ENCODE peak calls at places on chromosomes 16 and 17, in eight cellular contexts. B is choroid plexus epithelial cell, R is ovary, S is heart left ventricle, W is Caco-2, V is cardiac muscle cell, P is AG04449, L is AG10803. X is an unnamed sample.

GRCh38 chr17:73215414-73215813 is 22.6 kb downstream of the COG1 start:
- DNase-seq in B (no peak), R (no peak), S (no peak), W (no peak), V (no peak), P (no peak), L (no peak), X (no peak)

GRCh38 chr16:47470211-47470610 is 9.1 kb downstream of the PHKB start:
- DNase-seq in B (no peak), R (no peak), S (no peak), W (no peak), V (no peak), P (no peak), L (no peak), X (no peak)

GRCh38 chr17:66949501-66949900 is 15.0 kb upstream of the CACNG4 start:
- DNase-seq in B (no peak), R (no peak), S (no peak), W (no peak), V (no peak), P (no peak), L (peak), X (no peak)

GRCh38 chr16:74743668-74744299 is 30.8 kb downstream of the FA2H start:
- DNase-seq in B (peak), R (no peak), S (no peak), W (peak), V (peak), P (no peak), L (peak), X (peak)

GRCh38 chr16:8716592-8716991 is 42.2 kb downstream of the ABAT start:
- DNase-seq in B (no peak), R (no peak), S (no peak), W (no peak), V (no peak), P (no peak), L (no peak), X (no peak)

GRCh38 chr16:47136101-47136820 is 7.5 kb downstream of the NETO2 start:
- DNase-seq in B (peak), R (no peak), S (no peak), W (no peak), V (peak), P (no peak), L (no peak), X (no peak)

GRCh38 chr16:4285167-4285566 is 12.3 kb upstream of the TFAP4 start:
- DNase-seq in B (no peak), R (no peak), S (no peak), W (no peak), V (no peak), P (no peak), L (no peak), X (no peak)

GRCh38 chr16:62939687-62940086 is 903.4 kb upstream of the CDH8 start:
- DNase-seq in B (no peak), R (no peak), S (no peak), W (no peak), V (no peak), P (no peak), L (no peak), X (no peak)

GRCh38 chr17:44941712-44942331 is 5.8 kb downstream of the KIF18B start:
- DNase-seq in B (no peak), R (no peak), S (no peak), W (peak), V (no peak), P (no peak), L (no peak), X (no peak)

GRCh38 chr17:78442648-78443128 is 64.2 kb downstream of the PGS1 start:
- DNase-seq in B (peak), R (no peak), S (peak), W (no peak), V (peak), P (no peak), L (peak), X (no peak)

GRCh38 chr17:75412455-75413317 is 7.2 kb upstream of the GRB2 start:
- DNase-seq in B (peak), R (peak), S (peak), W (peak), V (peak), P (no peak), L (peak), X (no peak)

GRCh38 chr17:57257213-57257873 is 1.0 kb downstream of the MSI2 start:
- DNase-seq in B (no peak), R (no peak), S (no peak), W (no peak), V (no peak), P (no peak), L (no peak), X (no peak)

GRCh38 chr17:8226536-8227237 is 16.3 kb upstream of the AURKB start:
- DNase-seq in B (peak), R (peak), S (peak), W (peak), V (peak), P (no peak), L (peak), X (no peak)

GRCh38 chr17:73719588-73720071 is 75.4 kb upstream of the SDK2 start:
- DNase-seq in B (no peak), R (no peak), S (peak), W (no peak), V (peak), P (no peak), L (no peak), X (no peak)

GRCh38 chr16:77788196-77789084 is at the start of gene VAT1L:
- DNase-seq in B (peak), R (no peak), S (peak), W (peak), V (peak), P (no peak), L (peak), X (no peak)

GRCh38 chr17:36092228-36092627 is 2.3 kb upstream of the CCL3 start:
- DNase-seq in B (no peak), R (no peak), S (no peak), W (no peak), V (no peak), P (no peak), L (no peak), X (no peak)

GRCh38 chr16:56199164-56199563 is 7.9 kb downstream of the GNAO1 start:
- DNase-seq in B (no peak), R (no peak), S (no peak), W (no peak), V (no peak), P (no peak), L (no peak), X (no peak)

GRCh38 chr17:76005263-76006149 is 4.9 kb downstream of the CDK3 start:
- DNase-seq in B (peak), R (peak), S (peak), W (peak), V (peak), P (no peak), L (peak), X (no peak)

GRCh38 chr16:25051446-25052160 is 36.4 kb upstream of the ARHGAP17 start:
- DNase-seq in B (peak), R (no peak), S (no peak), W (no peak), V (peak), P (no peak), L (peak), X (no peak)

GRCh38 chr16:83990492-83990891 is 22.4 kb downstream of the NECAB2 start:
- DNase-seq in B (no peak), R (no peak), S (no peak), W (no peak), V (no peak), P (no peak), L (no peak), X (no peak)

GRCh38 chr17:1031711-1032110 is 34.8 kb downstream of the TIMM22 start:
- DNase-seq in B (peak), R (peak), S (peak), W (no peak), V (peak), P (no peak), L (peak), X (no peak)

GRCh38 chr16:15754821-15755534 is 101.8 kb downstream of the MYH11 start:
- DNase-seq in B (no peak), R (no peak), S (no peak), W (no peak), V (no peak), P (no peak), L (no peak), X (no peak)

GRCh38 chr17:13590441-13590840 is 11.3 kb downstream of the HS3ST3A1 start:
- DNase-seq in B (no peak), R (no peak), S (no peak), W (no peak), V (no peak), P (no peak), L (no peak), X (no peak)

GRCh38 chr17:48970224-48970623 is 1.8 kb upstream of the GIP start:
- DNase-seq in B (peak), R (no peak), S (no peak), W (peak), V (peak), P (no peak), L (peak), X (no peak)

GRCh38 chr17:80475949-80476876 is at the start of gene NPTX1:
- DNase-seq in B (peak), R (no peak), S (no peak), W (no peak), V (peak), P (no peak), L (no peak), X (no peak)

GRCh38 chr16:19555938-19556778 is 655 bp downstream of the VPS35L start:
- DNase-seq in B (peak), R (no peak), S (no peak), W (no peak), V (peak), P (no peak), L (peak), X (no peak)

GRCh38 chr17:21252289-21252874 is 828 bp downstream of the NATD1 start:
- DNase-seq in B (peak), R (no peak), S (no peak), W (no peak), V (no peak), P (no peak), L (no peak), X (no peak)

GRCh38 chr17:77831497-77832179 is 126.9 kb upstream of the TNRC6C start:
- DNase-seq in B (peak), R (no peak), S (no peak), W (peak), V (peak), P (no peak), L (peak), X (peak)

GRCh38 chr16:73506568-73507056 is 458.7 kb upstream of the ZFHX3 start:
- DNase-seq in B (no peak), R (no peak), S (no peak), W (no peak), V (no peak), P (no peak), L (no peak), X (no peak)

GRCh38 chr17:77691216-77692085 is 267.1 kb upstream of the TNRC6C start:
- DNase-seq in B (no peak), R (no peak), S (no peak), W (no peak), V (no peak), P (no peak), L (no peak), X (no peak)

GRCh38 chr16:66667944-66668343 is 28.6 kb downstream of the CMTM4 start:
- DNase-seq in B (no peak), R (no peak), S (no peak), W (no peak), V (no peak), P (no peak), L (no peak), X (no peak)

GRCh38 chr17:1773755-1774181 is 11.9 kb downstream of the SERPINF1 start:
- DNase-seq in B (peak), R (peak), S (no peak), W (no peak), V (peak), P (no peak), L (no peak), X (no peak)

GRCh38 chr17:79992657-79993389 is 42.8 kb downstream of the TBC1D16 start:
- DNase-seq in B (peak), R (no peak), S (no peak), W (no peak), V (no peak), P (no peak), L (no peak), X (no peak)

GRCh38 chr16:65195998-65196397 is 74.1 kb upstream of the CDH11 start:
- DNase-seq in B (peak), R (no peak), S (no peak), W (no peak), V (peak), P (no peak), L (no peak), X (no peak)

GRCh38 chr16:47731252-47731651 is 270.1 kb downstream of the PHKB start:
- DNase-seq in B (peak), R (no peak), S (no peak), W (no peak), V (peak), P (peak), L (peak), X (no peak)

GRCh38 chr16:81524382-81524781 is 79.8 kb downstream of the CMIP start:
- DNase-seq in B (no peak), R (no peak), S (no peak), W (no peak), V (no peak), P (no peak), L (no peak), X (no peak)

GRCh38 chr17:73278465-73279453 is 17.1 kb upstream of the CPSF4L start:
- DNase-seq in B (no peak), R (peak), S (peak), W (no peak), V (peak), P (no peak), L (peak), X (no peak)

GRCh38 chr16:68994324-68994723 is 111.1 kb upstream of the HAS3 start:
- DNase-seq in B (no peak), R (no peak), S (no peak), W (no peak), V (no peak), P (no peak), L (no peak), X (no peak)
- H3K4me3 ChIP-seq in B (no peak), R (no peak), S (no peak), W (no peak), V (no peak), P (no peak), L (no peak), X (no peak)

GRCh38 chr17:29388937-29389336 is 1.2 kb upstream of the TAOK1 start:
- DNase-seq in B (no peak), R (no peak), S (no peak), W (no peak), V (no peak), P (no peak), L (no peak), X (no peak)

GRCh38 chr17:29389994-29390855 is at the start of gene TAOK1:
- DNase-seq in B (peak), R (peak), S (peak), W (peak), V (peak), P (peak), L (peak), X (no peak)

GRCh38 chr17:29383687-29384086 is 6.5 kb upstream of the TAOK1 start:
- DNase-seq in B (no peak), R (no peak), S (no peak), W (no peak), V (no peak), P (no peak), L (peak), X (no peak)

GRCh38 chr17:29386760-29387159 is 3.4 kb upstream of the TAOK1 start:
- DNase-seq in B (no peak), R (no peak), S (no peak), W (no peak), V (no peak), P (no peak), L (no peak), X (no peak)

DNA sequence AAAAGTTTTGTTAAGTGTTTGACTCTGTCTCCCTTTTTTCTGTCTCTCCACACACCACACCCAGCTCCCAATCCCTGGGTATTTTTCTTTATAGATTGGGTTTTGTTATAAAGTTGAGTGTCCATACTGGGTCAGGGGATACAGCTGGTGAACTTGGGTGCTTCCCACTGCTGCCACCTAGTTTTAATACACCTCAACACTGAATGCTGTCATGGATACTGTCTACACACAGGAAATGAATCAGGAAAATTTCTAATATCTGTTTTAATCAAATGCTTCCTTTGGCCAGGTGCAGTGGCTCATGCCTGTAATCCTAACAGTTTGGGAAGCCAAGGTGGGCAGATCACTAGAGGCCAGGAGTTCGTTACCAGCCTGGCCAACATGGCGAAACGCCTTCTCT is 5.3 kb upstream of the TAOK1 start:
- DNase-seq in B (peak), R (no peak), S (no peak), W (no peak), V (no peak), P (no peak), L (no peak), X (no peak)
- TF ChIP-seq CTCF in B (no peak), R (no peak), S (no peak), W (no peak), V (no peak), P (no peak), L (no peak), X (peak)

GRCh38 chr16:24044467-24044866 is 208.7 kb downstream of the PRKCB start:
- DNase-seq in B (no peak), R (no peak), S (no peak), W (no peak), V (no peak), P (no peak), L (no peak), X (no peak)
- H3K4me3 ChIP-seq in B (no peak), R (no peak), S (no peak), W (no peak), V (no peak), P (no peak), L (no peak), X (no peak)

DNA sequence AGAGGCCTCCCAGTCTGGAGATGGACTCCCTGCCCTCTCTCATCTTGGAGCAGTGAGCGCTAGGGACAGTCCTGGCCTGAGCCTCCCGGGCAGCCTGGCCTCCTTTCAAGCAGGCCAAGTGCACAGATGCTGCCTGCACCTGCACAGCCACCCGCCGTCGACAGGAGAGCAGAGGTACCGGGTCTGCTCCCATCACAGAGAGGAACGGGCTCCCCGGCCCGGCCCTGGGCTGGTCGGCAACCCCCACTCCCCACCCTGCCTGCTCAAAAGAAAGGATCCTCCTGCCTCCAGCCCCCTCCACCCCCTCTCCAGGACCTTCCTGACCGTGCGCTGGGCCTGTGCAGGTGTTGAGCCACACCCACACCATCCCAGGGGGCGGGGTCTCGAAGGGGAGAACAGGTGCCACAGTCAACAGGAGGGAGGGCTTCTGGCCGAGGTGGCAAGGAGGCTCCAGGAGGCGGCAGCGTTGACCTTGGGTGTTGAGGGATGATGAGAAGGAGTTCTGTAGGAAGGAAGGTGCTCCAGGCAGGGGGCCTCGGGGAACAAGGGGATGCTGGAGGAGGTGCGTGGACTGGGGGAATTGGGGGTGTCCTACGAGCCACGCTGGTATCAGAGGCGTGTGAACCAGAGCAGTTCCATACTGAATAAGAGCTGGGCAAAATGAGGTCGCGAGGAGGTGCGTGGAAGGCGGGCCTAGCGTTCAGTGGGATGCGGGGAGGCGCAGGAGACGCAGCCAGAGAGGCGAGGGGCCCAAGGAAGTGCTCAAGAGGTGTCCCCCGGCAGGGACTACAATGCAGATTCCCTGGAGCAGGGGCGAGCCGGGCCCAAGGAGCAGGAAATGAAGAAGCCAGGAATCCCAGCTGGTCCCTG is 967 bp upstream of the CDH15 start:
- DNase-seq in B (no peak), R (no peak), S (no peak), W (peak), V (no peak), P (no peak), L (no peak), X (no peak)
- TF ChIP-seq CTCF in B (no peak), R (no peak), S (no peak), W (peak), V (no peak), P (no peak), L (no peak), X (peak)

DNA sequence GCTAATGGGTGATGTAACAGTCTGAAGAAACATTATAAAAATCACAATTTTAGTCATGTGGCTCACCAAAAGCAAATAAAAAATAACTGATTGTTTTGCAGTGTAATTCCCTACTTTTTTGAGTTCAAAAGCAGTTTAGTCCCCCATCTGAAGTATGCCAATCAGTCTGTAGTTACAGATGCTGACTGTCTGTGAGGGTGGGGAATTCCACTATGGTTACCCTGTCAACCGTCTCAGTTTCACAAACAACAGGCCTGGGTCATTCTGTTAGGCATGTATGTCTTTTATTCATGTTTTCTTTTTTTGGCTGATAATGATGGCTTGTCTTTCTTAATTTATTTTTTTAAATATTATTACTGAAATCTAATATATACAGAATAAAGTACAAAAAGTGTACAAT is 69.3 kb downstream of the STXBP4 start:
- DNase-seq in B (no peak), R (no peak), S (no peak), W (no peak), V (no peak), P (no peak), L (no peak), X (no peak)
- H3K4me3 ChIP-seq in B (no peak), R (no peak), S (no peak), W (no peak), V (no peak), P (no peak), L (no peak), X (no peak)

GRCh38 chr17:32488604-32489180 is 1.9 kb downstream of the CDK5R1 start:
- DNase-seq in B (no peak), R (no peak), S (no peak), W (no peak), V (no peak), P (no peak), L (no peak), X (no peak)

GRCh38 chr17:32491371-32492280 is 4.8 kb downstream of the CDK5R1 start:
- DNase-seq in B (no peak), R (no peak), S (no peak), W (no peak), V (no peak), P (no peak), L (no peak), X (no peak)

GRCh38 chr17:32488177-32488542 is 1.4 kb downstream of the CDK5R1 start:
- DNase-seq in B (no peak), R (no peak), S (no peak), W (no peak), V (no peak), P (no peak), L (no peak), X (no peak)

GRCh38 chr17:32489320-32490100 is 2.7 kb downstream of the CDK5R1 start:
- DNase-seq in B (no peak), R (no peak), S (no peak), W (no peak), V (no peak), P (no peak), L (no peak), X (no peak)

DNA sequence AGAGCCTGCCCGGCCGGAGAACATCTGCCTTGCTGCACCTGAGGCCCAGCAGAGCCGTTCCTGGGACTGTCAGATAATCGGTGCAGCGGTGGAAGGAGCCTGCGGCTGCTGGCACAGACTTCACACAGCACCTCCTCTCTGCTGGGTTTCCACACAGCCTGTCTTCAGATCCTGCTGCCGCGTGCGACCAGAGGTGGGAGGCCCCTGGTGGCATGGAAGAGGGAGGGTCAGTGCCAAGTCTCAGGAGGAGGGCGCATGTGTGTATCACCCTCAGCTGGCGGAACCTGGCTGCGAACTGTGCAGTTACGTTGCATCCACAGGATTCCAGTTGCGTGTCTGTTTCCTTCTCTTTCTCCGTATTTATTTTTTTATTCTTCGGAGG is 3.3 kb downstream of the CDK5R1 start:
- DNase-seq in B (no peak), R (no peak), S (no peak), W (no peak), V (no peak), P (no peak), L (no peak), X (no peak)
- TF ChIP-seq CTCF in B (no peak), R (no peak), S (no peak), W (no peak), V (no peak), P (no peak), L (no peak), X (no peak)

X was measured in epithelial cell of proximal tubule.